ENCODE peak calls at places on chromosomes 6 and 20, in nine cellular contexts. One of them, this sample, is unnamed.

GRCh38 chr6:100512203-100512862 is 47.6 kb upstream of the SIM1 start:
- DNase-seq in DMS153: no peak
- DNase-seq in effector memory CD8-positive, alpha-beta T cell: no peak
- DNase-seq in hypothalamus: no peak
- DNase-seq in Calu3: no peak
- DNase-seq in activated T-helper 1 cell treated with anti-CD3 and anti-CD28 coated beads, Interleukin-2, amount 50 U/mL, for 16 hours: no peak
- DNase-seq in germinal center: no peak
- DNase-seq in activated CD4-positive, alpha-beta memory T cell treated with anti-CD3 and anti-CD28 coated beads, Interleukin-2, amount 10 ng/mL, durations not matched to agents 7 days and 5 days: no peak
- DNase-seq in AG04450: no peak
- DNase-seq in this sample: no peak

GRCh38 chr20:41376349-41376748 is 9.7 kb upstream of the EMILIN3 start:
- DNase-seq in DMS153: no peak
- DNase-seq in effector memory CD8-positive, alpha-beta T cell: no peak
- DNase-seq in hypothalamus: no peak
- DNase-seq in Calu3: no peak
- DNase-seq in activated T-helper 1 cell treated with anti-CD3 and anti-CD28 coated beads, Interleukin-2, amount 50 U/mL, for 16 hours: no peak
- DNase-seq in germinal center: no peak
- DNase-seq in activated CD4-positive, alpha-beta memory T cell treated with anti-CD3 and anti-CD28 coated beads, Interleukin-2, amount 10 ng/mL, durations not matched to agents 7 days and 5 days: no peak
- DNase-seq in AG04450: no peak
- DNase-seq in this sample: no peak

GRCh38 chr6:144912474-144912873 is 627.3 kb downstream of the UTRN start:
- DNase-seq in DMS153: no peak
- DNase-seq in effector memory CD8-positive, alpha-beta T cell: no peak
- DNase-seq in hypothalamus: no peak
- DNase-seq in Calu3: no peak
- DNase-seq in activated T-helper 1 cell treated with anti-CD3 and anti-CD28 coated beads, Interleukin-2, amount 50 U/mL, for 16 hours: no peak
- DNase-seq in germinal center: no peak
- DNase-seq in activated CD4-positive, alpha-beta memory T cell treated with anti-CD3 and anti-CD28 coated beads, Interleukin-2, amount 10 ng/mL, durations not matched to agents 7 days and 5 days: no peak
- DNase-seq in AG04450: peak
- DNase-seq in this sample: no peak

GRCh38 chr6:63521475-63522210 is 50.6 kb upstream of the LOC128125822 start:
- DNase-seq in DMS153: no peak
- DNase-seq in effector memory CD8-positive, alpha-beta T cell: no peak
- DNase-seq in hypothalamus: no peak
- DNase-seq in Calu3: no peak
- DNase-seq in activated T-helper 1 cell treated with anti-CD3 and anti-CD28 coated beads, Interleukin-2, amount 50 U/mL, for 16 hours: no peak
- DNase-seq in germinal center: no peak
- DNase-seq in activated CD4-positive, alpha-beta memory T cell treated with anti-CD3 and anti-CD28 coated beads, Interleukin-2, amount 10 ng/mL, durations not matched to agents 7 days and 5 days: no peak
- DNase-seq in AG04450: no peak
- DNase-seq in this sample: no peak

GRCh38 chr6:25476126-25476525 is 175.9 kb upstream of the SCGN start:
- DNase-seq in DMS153: no peak
- DNase-seq in effector memory CD8-positive, alpha-beta T cell: no peak
- DNase-seq in hypothalamus: no peak
- DNase-seq in Calu3: no peak
- DNase-seq in activated T-helper 1 cell treated with anti-CD3 and anti-CD28 coated beads, Interleukin-2, amount 50 U/mL, for 16 hours: no peak
- DNase-seq in germinal center: no peak
- DNase-seq in activated CD4-positive, alpha-beta memory T cell treated with anti-CD3 and anti-CD28 coated beads, Interleukin-2, amount 10 ng/mL, durations not matched to agents 7 days and 5 days: no peak
- DNase-seq in AG04450: no peak
- DNase-seq in this sample: no peak

GRCh38 chr6:2909718-2910117 is 6.6 kb upstream of the SERPINB9 start:
- DNase-seq in DMS153: no peak
- DNase-seq in effector memory CD8-positive, alpha-beta T cell: no peak
- DNase-seq in hypothalamus: no peak
- DNase-seq in Calu3: no peak
- DNase-seq in activated T-helper 1 cell treated with anti-CD3 and anti-CD28 coated beads, Interleukin-2, amount 50 U/mL, for 16 hours: no peak
- DNase-seq in germinal center: no peak
- DNase-seq in activated CD4-positive, alpha-beta memory T cell treated with anti-CD3 and anti-CD28 coated beads, Interleukin-2, amount 10 ng/mL, durations not matched to agents 7 days and 5 days: no peak
- DNase-seq in AG04450: no peak
- DNase-seq in this sample: no peak

GRCh38 chr6:16244869-16245451 is 6.6 kb downstream of the GMPR start:
- DNase-seq in DMS153: peak
- DNase-seq in effector memory CD8-positive, alpha-beta T cell: no peak
- DNase-seq in hypothalamus: no peak
- DNase-seq in Calu3: no peak
- DNase-seq in activated T-helper 1 cell treated with anti-CD3 and anti-CD28 coated beads, Interleukin-2, amount 50 U/mL, for 16 hours: no peak
- DNase-seq in germinal center: no peak
- DNase-seq in activated CD4-positive, alpha-beta memory T cell treated with anti-CD3 and anti-CD28 coated beads, Interleukin-2, amount 10 ng/mL, durations not matched to agents 7 days and 5 days: no peak
- DNase-seq in AG04450: no peak
- DNase-seq in this sample: no peak

GRCh38 chr6:52426667-52427066 is 6.5 kb downstream of the EFHC1 start:
- DNase-seq in DMS153: no peak
- DNase-seq in effector memory CD8-positive, alpha-beta T cell: no peak
- DNase-seq in hypothalamus: no peak
- DNase-seq in Calu3: no peak
- DNase-seq in activated T-helper 1 cell treated with anti-CD3 and anti-CD28 coated beads, Interleukin-2, amount 50 U/mL, for 16 hours: no peak
- DNase-seq in germinal center: no peak
- DNase-seq in activated CD4-positive, alpha-beta memory T cell treated with anti-CD3 and anti-CD28 coated beads, Interleukin-2, amount 10 ng/mL, durations not matched to agents 7 days and 5 days: no peak
- DNase-seq in AG04450: no peak
- DNase-seq in this sample: no peak

GRCh38 chr6:84967389-84967788 is 203.0 kb upstream of the TBX18 start:
- DNase-seq in DMS153: no peak
- DNase-seq in effector memory CD8-positive, alpha-beta T cell: no peak
- DNase-seq in hypothalamus: no peak
- DNase-seq in Calu3: peak
- DNase-seq in activated T-helper 1 cell treated with anti-CD3 and anti-CD28 coated beads, Interleukin-2, amount 50 U/mL, for 16 hours: no peak
- DNase-seq in germinal center: no peak
- DNase-seq in activated CD4-positive, alpha-beta memory T cell treated with anti-CD3 and anti-CD28 coated beads, Interleukin-2, amount 10 ng/mL, durations not matched to agents 7 days and 5 days: no peak
- DNase-seq in AG04450: peak
- DNase-seq in this sample: no peak

GRCh38 chr6:11168091-11168635 is 56.6 kb upstream of the ERVFRD-1 start:
- DNase-seq in DMS153: no peak
- DNase-seq in effector memory CD8-positive, alpha-beta T cell: no peak
- DNase-seq in hypothalamus: no peak
- DNase-seq in Calu3: no peak
- DNase-seq in activated T-helper 1 cell treated with anti-CD3 and anti-CD28 coated beads, Interleukin-2, amount 50 U/mL, for 16 hours: no peak
- DNase-seq in germinal center: no peak
- DNase-seq in activated CD4-positive, alpha-beta memory T cell treated with anti-CD3 and anti-CD28 coated beads, Interleukin-2, amount 10 ng/mL, durations not matched to agents 7 days and 5 days: no peak
- DNase-seq in AG04450: no peak
- DNase-seq in this sample: no peak

GRCh38 chr6:96899019-96899418 is 1.3 kb upstream of the NDUFAF4 start:
- DNase-seq in DMS153: peak
- DNase-seq in effector memory CD8-positive, alpha-beta T cell: no peak
- DNase-seq in hypothalamus: peak
- DNase-seq in Calu3: peak
- DNase-seq in activated T-helper 1 cell treated with anti-CD3 and anti-CD28 coated beads, Interleukin-2, amount 50 U/mL, for 16 hours: no peak
- DNase-seq in germinal center: no peak
- DNase-seq in activated CD4-positive, alpha-beta memory T cell treated with anti-CD3 and anti-CD28 coated beads, Interleukin-2, amount 10 ng/mL, durations not matched to agents 7 days and 5 days: no peak
- DNase-seq in AG04450: peak
- DNase-seq in this sample: no peak

GRCh38 chr6:150025201-150025917 is at the start of gene RAET1L:
- DNase-seq in DMS153: no peak
- DNase-seq in effector memory CD8-positive, alpha-beta T cell: no peak
- DNase-seq in hypothalamus: peak
- DNase-seq in Calu3: peak
- DNase-seq in activated T-helper 1 cell treated with anti-CD3 and anti-CD28 coated beads, Interleukin-2, amount 50 U/mL, for 16 hours: no peak
- DNase-seq in germinal center: no peak
- DNase-seq in activated CD4-positive, alpha-beta memory T cell treated with anti-CD3 and anti-CD28 coated beads, Interleukin-2, amount 10 ng/mL, durations not matched to agents 7 days and 5 days: no peak
- DNase-seq in AG04450: no peak
- DNase-seq in this sample: no peak

GRCh38 chr20:10578607-10579006 is 95.2 kb downstream of the JAG1 start:
- DNase-seq in DMS153: peak
- DNase-seq in effector memory CD8-positive, alpha-beta T cell: no peak
- DNase-seq in hypothalamus: no peak
- DNase-seq in Calu3: no peak
- DNase-seq in activated T-helper 1 cell treated with anti-CD3 and anti-CD28 coated beads, Interleukin-2, amount 50 U/mL, for 16 hours: no peak
- DNase-seq in germinal center: no peak
- DNase-seq in activated CD4-positive, alpha-beta memory T cell treated with anti-CD3 and anti-CD28 coated beads, Interleukin-2, amount 10 ng/mL, durations not matched to agents 7 days and 5 days: no peak
- DNase-seq in AG04450: no peak
- DNase-seq in this sample: no peak

GRCh38 chr20:50193169-50193850 is 2.7 kb downstream of the CEBPB start:
- DNase-seq in DMS153: no peak
- DNase-seq in effector memory CD8-positive, alpha-beta T cell: no peak
- DNase-seq in hypothalamus: peak
- DNase-seq in Calu3: no peak
- DNase-seq in activated T-helper 1 cell treated with anti-CD3 and anti-CD28 coated beads, Interleukin-2, amount 50 U/mL, for 16 hours: no peak
- DNase-seq in germinal center: no peak
- DNase-seq in activated CD4-positive, alpha-beta memory T cell treated with anti-CD3 and anti-CD28 coated beads, Interleukin-2, amount 10 ng/mL, durations not matched to agents 7 days and 5 days: no peak
- DNase-seq in AG04450: no peak
- DNase-seq in this sample: no peak

GRCh38 chr6:89310929-89311328 is 4.2 kb downstream of the GABRR2 start:
- DNase-seq in DMS153: no peak
- DNase-seq in effector memory CD8-positive, alpha-beta T cell: no peak
- DNase-seq in hypothalamus: no peak
- DNase-seq in Calu3: no peak
- DNase-seq in activated T-helper 1 cell treated with anti-CD3 and anti-CD28 coated beads, Interleukin-2, amount 50 U/mL, for 16 hours: no peak
- DNase-seq in germinal center: no peak
- DNase-seq in activated CD4-positive, alpha-beta memory T cell treated with anti-CD3 and anti-CD28 coated beads, Interleukin-2, amount 10 ng/mL, durations not matched to agents 7 days and 5 days: no peak
- DNase-seq in AG04450: no peak
- DNase-seq in this sample: no peak

GRCh38 chr6:75376347-75377024 is 91.9 kb upstream of the TMEM30A start:
- DNase-seq in DMS153: no peak
- DNase-seq in effector memory CD8-positive, alpha-beta T cell: no peak
- DNase-seq in hypothalamus: no peak
- DNase-seq in Calu3: no peak
- DNase-seq in activated T-helper 1 cell treated with anti-CD3 and anti-CD28 coated beads, Interleukin-2, amount 50 U/mL, for 16 hours: no peak
- DNase-seq in germinal center: no peak
- DNase-seq in activated CD4-positive, alpha-beta memory T cell treated with anti-CD3 and anti-CD28 coated beads, Interleukin-2, amount 10 ng/mL, durations not matched to agents 7 days and 5 days: no peak
- DNase-seq in AG04450: no peak
- DNase-seq in this sample: no peak

GRCh38 chr6:46715106-46715505 is 20.1 kb downstream of the PLA2G7 start:
- DNase-seq in DMS153: no peak
- DNase-seq in effector memory CD8-positive, alpha-beta T cell: no peak
- DNase-seq in hypothalamus: no peak
- DNase-seq in Calu3: no peak
- DNase-seq in activated T-helper 1 cell treated with anti-CD3 and anti-CD28 coated beads, Interleukin-2, amount 50 U/mL, for 16 hours: no peak
- DNase-seq in germinal center: no peak
- DNase-seq in activated CD4-positive, alpha-beta memory T cell treated with anti-CD3 and anti-CD28 coated beads, Interleukin-2, amount 10 ng/mL, durations not matched to agents 7 days and 5 days: no peak
- DNase-seq in AG04450: no peak
- DNase-seq in this sample: no peak

GRCh38 chr20:9514461-9515210 is at the start of gene LAMP5:
- DNase-seq in DMS153: no peak
- DNase-seq in effector memory CD8-positive, alpha-beta T cell: no peak
- DNase-seq in hypothalamus: peak
- DNase-seq in Calu3: no peak
- DNase-seq in activated T-helper 1 cell treated with anti-CD3 and anti-CD28 coated beads, Interleukin-2, amount 50 U/mL, for 16 hours: no peak
- DNase-seq in germinal center: no peak
- DNase-seq in activated CD4-positive, alpha-beta memory T cell treated with anti-CD3 and anti-CD28 coated beads, Interleukin-2, amount 10 ng/mL, durations not matched to agents 7 days and 5 days: no peak
- DNase-seq in AG04450: no peak
- DNase-seq in this sample: no peak

GRCh38 chr6:20211941-20212391 is 303 bp downstream of the MBOAT1 start:
- DNase-seq in DMS153: peak
- DNase-seq in effector memory CD8-positive, alpha-beta T cell: peak
- DNase-seq in hypothalamus: peak
- DNase-seq in Calu3: peak
- DNase-seq in activated T-helper 1 cell treated with anti-CD3 and anti-CD28 coated beads, Interleukin-2, amount 50 U/mL, for 16 hours: no peak
- DNase-seq in germinal center: no peak
- DNase-seq in activated CD4-positive, alpha-beta memory T cell treated with anti-CD3 and anti-CD28 coated beads, Interleukin-2, amount 10 ng/mL, durations not matched to agents 7 days and 5 days: peak
- DNase-seq in AG04450: no peak
- DNase-seq in this sample: no peak

GRCh38 chr20:46215913-46216707 is 92.2 kb downstream of the CDH22 start:
- DNase-seq in DMS153: no peak
- DNase-seq in effector memory CD8-positive, alpha-beta T cell: no peak
- DNase-seq in hypothalamus: no peak
- DNase-seq in Calu3: peak
- DNase-seq in activated T-helper 1 cell treated with anti-CD3 and anti-CD28 coated beads, Interleukin-2, amount 50 U/mL, for 16 hours: no peak
- DNase-seq in germinal center: no peak
- DNase-seq in activated CD4-positive, alpha-beta memory T cell treated with anti-CD3 and anti-CD28 coated beads, Interleukin-2, amount 10 ng/mL, durations not matched to agents 7 days and 5 days: no peak
- DNase-seq in AG04450: no peak
- DNase-seq in this sample: no peak

GRCh38 chr20:25053207-25054132 is 4.5 kb downstream of the ACSS1 start:
- DNase-seq in DMS153: no peak
- DNase-seq in effector memory CD8-positive, alpha-beta T cell: no peak
- DNase-seq in hypothalamus: no peak
- DNase-seq in Calu3: no peak
- DNase-seq in activated T-helper 1 cell treated with anti-CD3 and anti-CD28 coated beads, Interleukin-2, amount 50 U/mL, for 16 hours: no peak
- DNase-seq in germinal center: no peak
- DNase-seq in activated CD4-positive, alpha-beta memory T cell treated with anti-CD3 and anti-CD28 coated beads, Interleukin-2, amount 10 ng/mL, durations not matched to agents 7 days and 5 days: no peak
- DNase-seq in AG04450: no peak
- DNase-seq in this sample: peak

GRCh38 chr20:54622338-54623280 is 147.2 kb downstream of the DOK5 start:
- DNase-seq in DMS153: no peak
- DNase-seq in effector memory CD8-positive, alpha-beta T cell: no peak
- DNase-seq in hypothalamus: peak
- DNase-seq in Calu3: no peak
- DNase-seq in activated T-helper 1 cell treated with anti-CD3 and anti-CD28 coated beads, Interleukin-2, amount 50 U/mL, for 16 hours: no peak
- DNase-seq in germinal center: no peak
- DNase-seq in activated CD4-positive, alpha-beta memory T cell treated with anti-CD3 and anti-CD28 coated beads, Interleukin-2, amount 10 ng/mL, durations not matched to agents 7 days and 5 days: no peak
- DNase-seq in AG04450: no peak
- DNase-seq in this sample: no peak

This sample was measured in KG1.